ENCODE peak calls at places on chromosomes 4 and X, in eight cellular contexts. C is OCI-LY7; K is thoracic aorta; M is A549; A is tibial artery; P is CD8-positive, alpha-beta memory T cell; J is right cardiac atrium; N is esophagus squamous epithelium. D is an unnamed sample.
A peak's percentile ranks its signal among the peaks of the same experiment; 100 is the strongest.

GRCh38 chr4:38180456-38180855 is 220.3 kb downstream of the PTTG2 start:
- DNase-seq in C (no peak), K (no peak), M (no peak), A (no peak), P (no peak), J (no peak), N (no peak), D (peak; percentile 69)

GRCh38 chrX:126489141-126489540 is 63.5 kb downstream of the DCAF12L1 start:
- DNase-seq in C (no peak), K (no peak), M (no peak), A (no peak), P (no peak), J (no peak), N (no peak), D (no peak)

GRCh38 chr4:173434226-173434625 is 35.3 kb upstream of the SCRG1 start:
- DNase-seq in C (no peak), K (no peak), M (no peak), A (no peak), P (no peak), J (no peak), N (no peak), D (no peak)

GRCh38 chr4:48380583-48381167 is 39.3 kb downstream of the SLAIN2 start:
- DNase-seq in C (no peak), K (no peak), M (no peak), A (no peak), P (no peak), J (no peak), N (no peak), D (peak; percentile 81)

GRCh38 chr4:11471613-11472012 is 42.9 kb upstream of the HS3ST1 start:
- DNase-seq in C (no peak), K (no peak), M (no peak), A (no peak), P (peak; percentile 70), J (no peak), N (peak; percentile 11), D (peak; percentile 53)

GRCh38 chr4:188941524-188942109 is 802.4 kb downstream of the TRIML1 start:
- DNase-seq in C (no peak), K (no peak), M (peak; percentile 58), A (no peak), P (no peak), J (no peak), N (no peak), D (peak; percentile 100)

GRCh38 chr4:48011722-48012121 is 4.8 kb downstream of the CNGA1 start:
- DNase-seq in C (no peak), K (no peak), M (no peak), A (no peak), P (no peak), J (no peak), N (no peak), D (no peak)

GRCh38 chrX:51461053-51462050 is 35.0 kb downstream of the NUDT11 start:
- DNase-seq in C (peak; percentile 47), K (no peak), M (peak; percentile 12), A (no peak), P (peak; percentile 26), J (no peak), N (no peak), D (peak; percentile 18)

GRCh38 chrX:103585421-103586313 is at the start of gene TCEAL4:
- DNase-seq in C (peak; percentile 49), K (no peak), M (peak; percentile 54), A (peak; percentile 56), P (peak; percentile 21), J (peak; percentile 87), N (no peak), D (peak; percentile 4)

GRCh38 chr4:5708171-5708828 is at the start of gene EVC2:
- DNase-seq in C (no peak), K (no peak), M (peak; percentile 13), A (peak; percentile 71), P (no peak), J (peak; percentile 94), N (no peak), D (peak; percentile 33)

GRCh38 chr4:87839309-87839946 is 6.7 kb downstream of the MEPE start:
- DNase-seq in C (peak; percentile 24), K (no peak), M (no peak), A (peak; percentile 31), P (no peak), J (peak; percentile 43), N (no peak), D (peak; percentile 40)

GRCh38 chr4:184096561-184097239 is 121.0 kb downstream of the ENPP6 start:
- DNase-seq in C (no peak), K (no peak), M (no peak), A (no peak), P (no peak), J (no peak), N (no peak), D (no peak)

GRCh38 chr4:155921597-155921996 is 18.1 kb downstream of the TDO2 start:
- DNase-seq in C (no peak), K (no peak), M (no peak), A (no peak), P (no peak), J (no peak), N (no peak), D (no peak)

GRCh38 chr4:163701915-163702314 is 207.4 kb downstream of the TMA16 start:
- DNase-seq in C (no peak), K (no peak), M (no peak), A (no peak), P (no peak), J (no peak), N (no peak), D (peak; percentile 16)

GRCh38 chr4:91198951-91199350 is 1071.8 kb downstream of the CCSER1 start:
- DNase-seq in C (no peak), K (no peak), M (no peak), A (no peak), P (no peak), J (no peak), N (no peak), D (no peak)

GRCh38 chr4:76179398-76180318 is 31.5 kb upstream of the NUP54 start:
- DNase-seq in C (peak; percentile 80), K (peak; percentile 47), M (peak; percentile 84), A (peak; percentile 85), P (peak; percentile 70), J (peak; percentile 96), N (peak; percentile 20), D (peak; percentile 72)

GRCh38 chr4:154559141-154559841 is 3.5 kb upstream of the FGB start:
- DNase-seq in C (peak; percentile 31), K (no peak), M (peak; percentile 30), A (no peak), P (no peak), J (no peak), N (no peak), D (peak; percentile 68)

GRCh38 chrX:111823068-111823467 is 52.9 kb upstream of the TRPC5OS start:
- DNase-seq in C (no peak), K (no peak), M (peak; percentile 9), A (no peak), P (no peak), J (no peak), N (no peak), D (peak; percentile 0)

GRCh38 chr4:57763070-57763469 is 652.9 kb upstream of the IGFBP7 start:
- DNase-seq in C (no peak), K (no peak), M (no peak), A (no peak), P (no peak), J (no peak), N (no peak), D (no peak)

GRCh38 chr4:183561905-183562304 is 57.0 kb downstream of the ING2 start:
- DNase-seq in C (no peak), K (no peak), M (no peak), A (no peak), P (no peak), J (no peak), N (no peak), D (no peak)

GRCh38 chr4:102521570-102522553 is 20.7 kb downstream of the NFKB1 start:
- DNase-seq in C (no peak), K (no peak), M (no peak), A (no peak), P (no peak), J (no peak), N (no peak), D (no peak)

GRCh38 chr4:85672116-85672515 is 197.2 kb downstream of the ARHGAP24 start:
- DNase-seq in C (peak; percentile 12), K (no peak), M (no peak), A (no peak), P (no peak), J (no peak), N (no peak), D (no peak)

GRCh38 chr4:61827907-61828328 is 627.8 kb downstream of the ADGRL3 start:
- DNase-seq in C (no peak), K (no peak), M (no peak), A (no peak), P (no peak), J (no peak), N (no peak), D (no peak)
- H3K4me3 ChIP-seq in C (no peak overlapping the region), K (no peak overlapping the region), M (no peak overlapping the region), A (no peak overlapping the region), P (no peak overlapping the region), J (no peak overlapping the region), N (no peak overlapping the region), D (no peak overlapping the region)

DNA sequence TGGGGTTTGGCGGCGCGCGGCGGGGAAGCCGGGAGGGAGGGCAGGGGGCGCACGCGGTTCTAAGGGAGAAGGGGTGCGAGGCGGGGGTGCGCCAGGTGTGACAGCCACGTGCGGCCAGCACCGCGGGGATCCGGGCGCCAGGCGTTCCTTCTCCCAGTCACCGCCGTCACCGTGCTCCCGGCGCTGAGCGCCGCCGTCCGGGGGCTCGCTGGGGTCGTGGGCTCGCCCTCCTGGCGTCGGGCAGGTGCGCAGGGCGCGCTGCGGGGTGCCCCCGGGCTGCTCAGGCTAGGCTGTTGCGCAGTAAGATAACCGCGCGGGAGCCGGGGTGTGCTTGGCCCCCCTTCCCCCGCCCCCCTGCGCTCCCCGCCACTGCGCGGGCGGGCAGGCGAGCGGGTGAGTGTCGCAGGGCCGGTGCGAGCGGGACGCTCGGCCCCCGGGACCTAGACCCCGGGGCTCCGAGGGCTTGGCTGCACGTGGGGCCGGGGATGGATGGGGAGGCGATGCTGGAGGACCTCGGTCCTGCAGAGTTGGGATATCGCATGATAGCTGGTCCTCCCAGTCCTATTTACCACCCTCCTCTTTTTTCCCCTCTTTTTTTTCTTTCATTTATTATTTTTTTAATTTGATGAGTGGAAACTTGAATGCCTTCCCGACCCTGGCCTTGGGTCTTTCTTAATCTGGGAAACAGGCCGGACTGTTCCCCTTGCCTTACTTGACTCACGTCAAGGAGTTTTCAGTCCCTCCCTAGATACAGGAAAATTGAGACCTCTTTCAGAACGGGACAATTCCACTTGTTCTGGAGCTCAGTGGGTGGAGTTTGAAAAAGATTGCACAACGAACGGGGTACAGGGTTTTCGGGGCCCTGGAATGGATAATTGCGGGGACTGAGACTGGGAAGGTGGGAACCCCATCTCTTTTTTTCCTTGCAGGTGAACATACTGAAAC is 797 bp downstream of the TXLNG start:
- DNase-seq in C (peak; percentile 40), K (no peak), M (no peak), A (no peak), P (peak; percentile 59), J (no peak), N (no peak), D (no peak)
- H3K4me3 ChIP-seq in C (peak overlapping the region; percentile 85), K (peak overlapping the region; percentile 80), M (peak overlapping the region; percentile 89), A (peak overlapping the region; percentile 79), P (peak overlapping the region; percentile 37), J (peak overlapping the region; percentile 92), N (peak overlapping the region; percentile 66), D (peak overlapping the region; percentile 65)

GRCh38 chr4:7753931-7754465 is 185.7 kb downstream of the AFAP1 start:
- DNase-seq in C (peak; percentile 4), K (no peak), M (no peak), A (no peak), P (no peak), J (peak; percentile 16), N (no peak), D (no peak)
- H3K4me3 ChIP-seq in C (peak overlapping the region; percentile 31), K (no peak overlapping the region), M (no peak overlapping the region), A (no peak overlapping the region), P (no peak overlapping the region), J (no peak overlapping the region), N (no peak overlapping the region), D (no peak overlapping the region)

GRCh38 chrX:281166-281999 is at the start of gene PLCXD1:
- DNase-seq in C (peak; percentile 84), K (no peak), M (peak; percentile 85), A (peak; percentile 20), P (no peak), J (peak; percentile 70), N (no peak), D (no peak)
- H3K4me3 ChIP-seq in C (peak within 1 kb of the TSS; percentile 90), K (peak within 1 kb of the TSS; percentile 42), M (peak within 1 kb of the TSS; percentile 75), A (peak within 1 kb of the TSS; percentile 6), P (no peak within 1 kb of the TSS), J (peak within 1 kb of the TSS; percentile 26), N (peak within 1 kb of the TSS; percentile 53), D (no peak within 1 kb of the TSS)